ENCODE peak calls at places on chromosomes 2 and 18, in nine cellular contexts. U, A, V, H, Y, C, K, W and B are unnamed samples.
A peak's percentile ranks its signal among the peaks of the same experiment; 100 is the strongest.

GRCh38 chr18:52452427-52452826 is 112.4 kb downstream of the DCC start:
- DNase-seq in W (no peak), H (no peak), U (no peak), Y (no peak), K (no peak), V (no peak), A (no peak), C (no peak), B (no peak)

GRCh38 chr18:6022840-6023239 is 127.5 kb upstream of the TMEM200C start:
- DNase-seq in A (no peak), K (no peak), C (no peak), V (no peak), U (peak; percentile 61), Y (no peak), H (peak; percentile 79), W (peak; percentile 79), B (no peak)

GRCh38 chr2:203886579-203887230 is 19.1 kb downstream of the CTLA4 start:
- DNase-seq in V (no peak), H (no peak), Y (no peak), W (no peak), A (no peak), K (no peak), U (no peak), C (no peak), B (no peak)

GRCh38 chr18:48563027-48563426 is 24.2 kb downstream of the CTIF start:
- DNase-seq in K (peak; percentile 53), U (peak; percentile 92), H (peak; percentile 91), A (no peak), C (no peak), W (peak; percentile 82), V (no peak), Y (no peak), B (peak; percentile 75)

GRCh38 chr2:17190527-17190926 is 327.7 kb downstream of the RAD51AP2 start:
- DNase-seq in H (no peak), U (no peak), Y (no peak), V (no peak), A (no peak), W (no peak), C (no peak), K (no peak), B (no peak)

GRCh38 chr2:235766206-235766794 is 272.5 kb downstream of the AGAP1 start:
- DNase-seq in K (peak; percentile 57), Y (peak; percentile 69), H (peak; percentile 82), W (peak; percentile 56), C (peak; percentile 92), A (no peak), V (no peak), U (peak; percentile 74), B (peak; percentile 89)

GRCh38 chr2:10392951-10393647 is 55.0 kb downstream of the ODC1 start:
- DNase-seq in U (no peak), C (no peak), V (no peak), A (no peak), H (no peak), Y (no peak), K (no peak), W (no peak), B (no peak)

GRCh38 chr2:72743481-72743880 is 82.4 kb downstream of the EXOC6B start:
- DNase-seq in V (no peak), K (no peak), C (no peak), W (no peak), H (no peak), U (no peak), A (no peak), Y (no peak), B (no peak)

GRCh38 chr2:19607931-19608762 is 249.7 kb upstream of the OSR1 start:
- DNase-seq in W (peak; percentile 87), U (peak; percentile 93), H (peak; percentile 99), A (no peak), Y (no peak), C (no peak), K (no peak), V (peak; percentile 62), B (peak; percentile 72)

GRCh38 chr2:100771125-100771524 is 48.8 kb upstream of the NPAS2 start:
- DNase-seq in W (no peak), A (no peak), Y (no peak), H (no peak), U (no peak), K (no peak), C (no peak), V (no peak), B (no peak)

GRCh38 chr2:239326831-239327535 is 73.8 kb downstream of the HDAC4 start:
- DNase-seq in Y (peak; percentile 73), C (peak; percentile 39), A (peak; percentile 39), W (peak; percentile 42), K (no peak), H (peak; percentile 33), V (peak; percentile 80), U (peak; percentile 69), B (no peak)

GRCh38 chr2:38466849-38467767 is 90.0 kb upstream of the ATL2 start:
- DNase-seq in U (peak; percentile 7), Y (no peak), W (peak; percentile 3), V (no peak), A (no peak), K (no peak), H (peak; percentile 4), C (no peak), B (peak; percentile 65)

GRCh38 chr2:165827219-165827920 is 33.3 kb upstream of the GALNT3 start:
- DNase-seq in H (no peak), V (no peak), A (no peak), C (no peak), U (no peak), W (no peak), Y (no peak), K (no peak), B (no peak)

GRCh38 chr2:157246212-157247067 is 11.1 kb upstream of the GALNT5 start:
- DNase-seq in U (peak; percentile 93), C (no peak), V (no peak), H (peak; percentile 92), K (peak; percentile 84), Y (peak; percentile 89), W (peak; percentile 95), A (no peak), B (peak; percentile 80)

GRCh38 chr2:164933751-164934189 is 21.6 kb downstream of the SLC38A11 start:
- DNase-seq in C (no peak), A (no peak), W (no peak), K (no peak), U (no peak), H (no peak), Y (no peak), V (no peak), B (no peak)

GRCh38 chr2:49988301-49988700 is 834.0 kb upstream of the FSHR start:
- DNase-seq in U (no peak), H (no peak), C (no peak), V (no peak), A (no peak), Y (no peak), K (no peak), W (no peak), B (no peak)

GRCh38 chr18:22856870-22857269 is 76.3 kb upstream of the RBBP8 start:
- DNase-seq in V (no peak), A (no peak), K (no peak), H (no peak), W (no peak), Y (no peak), U (no peak), C (no peak), B (no peak)

GRCh38 chr2:54945401-54946219 is 104.6 kb downstream of the RTN4 start:
- DNase-seq in H (peak; percentile 89), U (peak; percentile 68), A (no peak), V (peak; percentile 92), C (no peak), W (peak; percentile 33), Y (peak; percentile 72), K (no peak), B (peak; percentile 63)

GRCh38 chr18:49948975-49949374 is 135.6 kb upstream of the ACAA2 start:
- DNase-seq in K (no peak), V (no peak), H (no peak), U (no peak), C (no peak), Y (no peak), A (no peak), W (no peak), B (no peak)

GRCh38 chr18:49949991-49950395 is 136.7 kb upstream of the ACAA2 start:
- DNase-seq in H (no peak), C (no peak), W (no peak), V (no peak), U (no peak), Y (no peak), A (no peak), K (no peak), B (no peak)

GRCh38 chr18:49944681-49945080 is 131.3 kb upstream of the ACAA2 start:
- DNase-seq in H (peak; percentile 17), U (peak; percentile 7), A (no peak), V (no peak), Y (peak; percentile 34), W (peak; percentile 40), K (no peak), C (no peak), B (peak; percentile 2)
- TF ChIP-seq CTCF in H (no peak), U (no peak), A (no peak), V (peak; percentile 36), Y (peak; percentile 7), W (no peak), K (peak; percentile 42), C (no peak), B (no peak)

DNA sequence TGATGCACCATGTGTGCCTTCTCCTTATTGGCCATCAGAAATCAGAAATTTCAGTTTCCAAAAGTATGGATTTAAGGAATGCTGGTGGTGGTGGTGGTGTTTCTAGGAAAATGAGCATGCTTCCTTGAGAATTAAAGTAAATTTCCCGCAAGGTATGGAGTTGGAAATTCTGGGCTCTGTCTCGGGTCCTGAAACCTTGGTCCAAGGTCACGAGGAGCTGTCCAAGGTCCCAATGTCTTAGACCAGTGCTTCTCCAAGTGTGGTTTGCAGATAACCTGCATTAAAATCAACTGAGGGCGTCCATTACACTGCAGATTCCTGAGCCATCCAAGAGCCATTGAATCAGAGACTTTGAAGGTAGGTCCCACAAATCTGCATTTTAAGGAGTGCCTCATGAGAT is 210.9 kb upstream of the PKDCC start:
- DNase-seq in U (peak; percentile 58), Y (peak; percentile 39), H (peak; percentile 61), W (peak; percentile 36), C (peak; percentile 72), V (no peak), K (no peak), A (no peak), B (peak; percentile 75)
- H3K4me3 ChIP-seq in U (no peak overlapping the region), Y (no peak overlapping the region), H (no peak overlapping the region), W (no peak overlapping the region), C (no peak overlapping the region), V (no peak overlapping the region), K (no peak overlapping the region), A (no peak overlapping the region), B (no peak overlapping the region)

DNA sequence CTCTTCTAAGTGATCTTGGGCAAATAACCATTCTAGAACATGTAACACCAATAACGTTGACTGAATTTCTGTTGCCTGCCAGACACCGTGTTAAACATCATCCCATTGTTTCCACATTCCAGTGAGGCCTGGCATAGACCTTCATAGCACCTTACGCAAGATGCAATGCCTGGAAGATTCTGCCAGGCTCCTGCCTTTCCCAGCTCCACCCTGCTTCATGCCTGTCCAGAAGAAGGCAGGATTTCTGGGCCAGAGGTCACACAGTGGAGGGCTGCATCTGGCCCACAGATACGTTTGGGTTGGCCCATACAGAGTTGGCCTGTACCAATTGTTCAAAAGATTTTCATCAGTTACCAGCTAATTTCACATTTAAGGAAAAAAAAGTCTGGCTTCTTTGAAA is 46.3 kb downstream of the EN1 start:
- DNase-seq in A (no peak), K (no peak), Y (no peak), C (no peak), W (no peak), V (no peak), H (peak; percentile 17), U (no peak), B (no peak)
- TF ChIP-seq CTCF in A (no peak), K (no peak), Y (no peak), C (no peak), W (no peak), V (no peak), H (no peak), U (no peak), B (no peak)

GRCh38 chr2:128322651-128323491 is 4.2 kb upstream of the HS6ST1 start:
- DNase-seq in A (peak; percentile 74), V (no peak), Y (no peak), C (no peak), W (no peak), U (no peak), H (no peak), K (no peak), B (no peak)
- H3K4me3 ChIP-seq in A (peak overlapping the region; percentile 57), V (peak overlapping the region; percentile 80), Y (peak overlapping the region; percentile 68), C (no peak overlapping the region), W (peak overlapping the region; percentile 61), U (peak overlapping the region; percentile 49), H (peak overlapping the region; percentile 51), K (peak overlapping the region; percentile 53), B (peak overlapping the region; percentile 46)